ENCODE peak calls at places on chromosomes 6 and 20, in six cellular contexts. A is stimulated activated CD4-positive, alpha-beta T cell treated with anti-CD3 and anti-CD28 coated beads, Interleukin-4, amount 100 ng/mL, for 48 hours; W is AG09309; X is omental fat pad; K is kidney tubule cell; O is T-helper 1 cell. S is an unnamed sample.

GRCh38 chr20:58131581-58132142 is 96.8 kb downstream of the ANKRD60 start:
- DNase-seq in A (no peak), W (peak), X (no peak), K (peak), O (no peak), S (no peak)

GRCh38 chr6:168370310-168370991 is 50.9 kb upstream of the DACT2 start:
- DNase-seq in A (peak), W (no peak), X (peak), K (peak), O (peak), S (peak)

GRCh38 chr6:72554203-72554564 is 67.7 kb upstream of the KCNQ5 start:
- DNase-seq in A (no peak), W (peak), X (no peak), K (peak), O (no peak), S (no peak)

GRCh38 chr6:119020597-119021561 is 57.6 kb downstream of the FAM184A start:
- DNase-seq in A (no peak), W (no peak), X (no peak), K (no peak), O (no peak), S (no peak)

GRCh38 chr20:20017001-20017851 is at the start of gene NAA20:
- DNase-seq in A (peak), W (peak), X (peak), K (peak), O (peak), S (peak)

GRCh38 chr6:170344631-170345576 is 38.3 kb downstream of the FAM120B start:
- DNase-seq in A (no peak), W (peak), X (no peak), K (peak), O (no peak), S (no peak)

GRCh38 chr6:48844696-48845095 is 618.4 kb downstream of the MMUT start:
- DNase-seq in A (no peak), W (no peak), X (no peak), K (no peak), O (no peak), S (no peak)

GRCh38 chr6:168589275-168589674 is 148.3 kb downstream of the SMOC2 start:
- DNase-seq in A (no peak), W (no peak), X (no peak), K (no peak), O (no peak), S (no peak)

GRCh38 chr20:24063100-24063499 is 74.5 kb upstream of the GGTLC1 start:
- DNase-seq in A (no peak), W (no peak), X (no peak), K (no peak), O (no peak), S (no peak)

GRCh38 chr6:43669922-43670622 is 17.5 kb downstream of the MRPS18A start:
- DNase-seq in A (no peak), W (no peak), X (no peak), K (peak), O (no peak), S (no peak)

GRCh38 chr20:2108987-2109386 is 7.4 kb downstream of the STK35 start:
- DNase-seq in A (no peak), W (no peak), X (no peak), K (peak), O (no peak), S (no peak)

GRCh38 chr6:154962751-154963150 is 32.4 kb upstream of the TIAM2 start:
- DNase-seq in A (no peak), W (peak), X (no peak), K (peak), O (no peak), S (no peak)

GRCh38 chr20:16459019-16459700 is 114.1 kb downstream of the KIF16B start:
- DNase-seq in A (no peak), W (peak), X (no peak), K (peak), O (no peak), S (no peak)

S was measured in effector CD4-positive, alpha-beta T cell.